ENCODE peak calls at places on chromosomes 5 and 9, in six cellular contexts. E, Z, T, B, L and P are unnamed samples.

GRCh38 chr5:68272289-68272688 is 56.7 kb downstream of the PIK3R1 start:
- DNase-seq in B (no peak), T (no peak), Z (no peak), L (no peak), E (no peak), P (no peak)

GRCh38 chr5:139775872-139776271 is 19.7 kb upstream of the PSD2 start:
- DNase-seq in Z (no peak), B (no peak), L (no peak), T (no peak), E (no peak), P (no peak)

GRCh38 chr5:139251281-139251687 is 42.3 kb upstream of the MATR3 start:
- DNase-seq in L (no peak), E (no peak), Z (no peak), B (peak), T (no peak), P (no peak)

GRCh38 chr5:136057401-136057951 is 28.7 kb downstream of the TGFBI start:
- DNase-seq in T (peak), B (no peak), Z (peak), E (no peak), L (no peak), P (no peak)

GRCh38 chr9:69028754-69029153 is 6.8 kb upstream of the FXN start:
- DNase-seq in Z (no peak), B (peak), E (no peak), T (no peak), L (no peak), P (no peak)

GRCh38 chr5:136192526-136193395 is at the start of gene SMIM32:
- DNase-seq in E (no peak), B (no peak), L (no peak), Z (no peak), T (no peak), P (peak)

GRCh38 chr9:34664281-34665108 is 2.0 kb upstream of the CCL27 start:
- DNase-seq in E (peak), B (peak), Z (peak), T (no peak), L (peak), P (peak)

GRCh38 chr9:95981741-95982390 is 106.4 kb downstream of the ERCC6L2 start:
- DNase-seq in B (peak), T (no peak), L (no peak), E (no peak), Z (no peak), P (no peak)

GRCh38 chr5:142613231-142613630 is 72.7 kb downstream of the FGF1 start:
- DNase-seq in E (no peak), Z (peak), T (peak), B (no peak), L (no peak), P (no peak)

GRCh38 chr5:72378636-72379289 is 58.6 kb downstream of the PTCD2 start:
- DNase-seq in B (no peak), T (peak), L (no peak), Z (peak), E (no peak), P (peak)

GRCh38 chr5:59317023-59317771 is 576.3 kb downstream of the PDE4D start:
- DNase-seq in T (no peak), B (no peak), E (no peak), Z (no peak), L (no peak), P (no peak)

GRCh38 chr5:65262590-65263189 is 219.0 kb downstream of the ADAMTS6 start:
- DNase-seq in B (no peak), E (peak), Z (peak), T (peak), L (no peak), P (no peak)

GRCh38 chr9:95005276-95006141 is 279.0 kb downstream of the AOPEP start:
- DNase-seq in L (no peak), Z (no peak), B (no peak), E (peak), T (no peak), P (no peak)

GRCh38 chr9:131834721-131835120 is 94.8 kb upstream of the RAPGEF1 start:
- DNase-seq in T (no peak), B (no peak), L (no peak), E (no peak), Z (no peak), P (no peak)

GRCh38 chr5:150253416-150254208 is 36.0 kb downstream of the CAMK2A start:
- DNase-seq in Z (no peak), B (no peak), L (no peak), T (no peak), E (no peak), P (no peak)

GRCh38 chr5:165086424-165086823 is 1581.0 kb downstream of the MAT2B start:
- DNase-seq in T (no peak), Z (no peak), B (no peak), L (no peak), E (no peak), P (no peak)

GRCh38 chr5:180803181-180804128 is 849 bp upstream of the MGAT1 start:
- DNase-seq in L (no peak), B (peak), Z (no peak), E (peak), T (no peak), P (peak)

GRCh38 chr9:2132484-2133082 is 117.4 kb downstream of the SMARCA2 start:
- DNase-seq in Z (peak), E (no peak), L (no peak), B (no peak), T (no peak), P (no peak)

GRCh38 chr5:124034963-124035362 is 523.0 kb downstream of the CSNK1G3 start:
- DNase-seq in L (no peak), Z (no peak), B (no peak), T (no peak), E (no peak), P (no peak)

GRCh38 chr9:133977421-133978201 is 14.5 kb downstream of the VAV2 start:
- DNase-seq in B (no peak), E (no peak), L (no peak), Z (no peak), T (no peak), P (peak)

GRCh38 chr5:55363861-55364260 is 56.1 kb downstream of the MTREX start:
- DNase-seq in E (no peak), Z (peak), B (no peak), T (no peak), L (no peak), P (no peak)

GRCh38 chr5:132427285-132428146 is 58.0 kb downstream of the SLC22A5 start:
- DNase-seq in Z (no peak), L (no peak), B (peak), T (no peak), E (peak), P (peak)

GRCh38 chr5:107652839-107653607 is 17.7 kb downstream of the EFNA5 start:
- DNase-seq in B (no peak), Z (no peak), T (no peak), L (no peak), E (no peak), P (no peak)

GRCh38 chr5:127353761-127354160 is 63.2 kb downstream of the MEGF10 start:
- DNase-seq in L (no peak), T (no peak), Z (no peak), B (no peak), E (no peak), P (no peak)

GRCh38 chr9:137297966-137298365 is 4.1 kb downstream of the NRARP start:
- DNase-seq in E (no peak), Z (no peak), T (no peak), L (no peak), B (no peak), P (no peak)

GRCh38 chr9:137297060-137297664 is 4.9 kb downstream of the NRARP start:
- DNase-seq in L (no peak), E (no peak), T (no peak), B (no peak), Z (no peak), P (no peak)

GRCh38 chr9:137294684-137295312 is 7.3 kb downstream of the NRARP start:
- DNase-seq in E (peak), B (no peak), L (no peak), T (no peak), Z (no peak), P (no peak)

GRCh38 chr9:137295313-137296213 is 6.5 kb downstream of the NRARP start:
- DNase-seq in Z (no peak), L (no peak), B (peak), E (peak), T (no peak), P (no peak)

GRCh38 chr9:137296214-137297059 is 5.6 kb downstream of the NRARP start:
- DNase-seq in T (no peak), L (no peak), Z (peak), B (no peak), E (peak), P (no peak)
- H3K4me3 ChIP-seq in T (no peak), L (peak), Z (peak), B (no peak), E (peak), P (peak)

GRCh38 chr9:14687042-14687719 is 6.1 kb downstream of the ZDHHC21 start:
- DNase-seq in Z (peak), L (no peak), T (peak), B (no peak), E (no peak), P (no peak)

GRCh38 chr9:14692536-14692917 is 705 bp downstream of the ZDHHC21 start:
- DNase-seq in E (no peak), B (no peak), T (no peak), L (no peak), Z (no peak), P (no peak)

GRCh38 chr9:14686168-14686567 is 7.1 kb downstream of the ZDHHC21 start:
- DNase-seq in T (no peak), L (no peak), E (no peak), B (no peak), Z (no peak), P (no peak)

GRCh38 chr9:14692918-14693861 is at the start of gene ZDHHC21:
- DNase-seq in T (no peak), B (peak), E (peak), L (peak), Z (peak), P (peak)

DNA sequence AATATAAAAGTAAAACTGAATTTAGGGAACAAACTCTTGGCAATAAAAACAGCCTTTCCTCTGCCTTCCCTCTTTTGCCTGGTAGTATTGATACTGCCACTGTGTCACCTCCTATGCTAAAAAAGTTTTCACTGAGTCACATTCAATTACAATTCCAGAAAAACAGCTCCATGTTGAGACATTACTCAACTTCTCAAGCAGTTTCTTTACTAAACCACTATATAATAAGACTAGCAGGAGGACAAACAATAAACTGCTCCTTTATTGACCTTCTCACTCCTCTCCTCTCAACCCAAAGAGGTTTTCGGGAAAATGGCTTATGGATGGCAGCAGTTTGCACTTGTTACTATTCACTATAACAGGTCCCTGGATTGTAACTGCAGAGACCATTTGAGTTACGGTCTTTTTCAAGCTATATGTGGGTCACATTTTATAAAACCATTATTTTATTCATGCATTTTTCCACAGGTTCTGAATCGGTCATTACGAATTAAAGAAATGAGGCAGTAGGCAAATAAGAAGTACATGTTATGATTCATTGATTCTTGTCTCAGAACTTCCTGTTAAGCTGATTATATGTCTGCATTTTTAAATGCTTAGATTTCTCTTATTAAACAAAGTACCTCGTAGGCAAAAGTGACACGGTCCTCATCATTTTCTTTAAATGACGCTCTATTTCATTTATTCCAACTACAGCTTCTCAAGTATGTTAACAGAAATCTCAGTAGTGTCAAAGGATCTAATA is 2.1 kb downstream of the ZDHHC21 start:
- DNase-seq in B (no peak), T (no peak), E (no peak), Z (no peak), L (no peak), P (no peak)
- H3K27ac ChIP-seq in B (no peak), T (no peak), E (no peak), Z (no peak), L (no peak), P (peak)

GRCh38 chr5:40284863-40285262 is 394.9 kb upstream of the PTGER4 start:
- DNase-seq in E (no peak), L (no peak), Z (no peak), B (no peak), T (no peak), P (no peak)

GRCh38 chr5:40291338-40291737 is 388.4 kb upstream of the PTGER4 start:
- DNase-seq in E (no peak), Z (peak), L (no peak), B (no peak), T (no peak), P (no peak)

GRCh38 chr5:40292006-40292405 is 387.7 kb upstream of the PTGER4 start:
- DNase-seq in B (no peak), T (no peak), L (no peak), E (no peak), Z (no peak), P (no peak)

DNA sequence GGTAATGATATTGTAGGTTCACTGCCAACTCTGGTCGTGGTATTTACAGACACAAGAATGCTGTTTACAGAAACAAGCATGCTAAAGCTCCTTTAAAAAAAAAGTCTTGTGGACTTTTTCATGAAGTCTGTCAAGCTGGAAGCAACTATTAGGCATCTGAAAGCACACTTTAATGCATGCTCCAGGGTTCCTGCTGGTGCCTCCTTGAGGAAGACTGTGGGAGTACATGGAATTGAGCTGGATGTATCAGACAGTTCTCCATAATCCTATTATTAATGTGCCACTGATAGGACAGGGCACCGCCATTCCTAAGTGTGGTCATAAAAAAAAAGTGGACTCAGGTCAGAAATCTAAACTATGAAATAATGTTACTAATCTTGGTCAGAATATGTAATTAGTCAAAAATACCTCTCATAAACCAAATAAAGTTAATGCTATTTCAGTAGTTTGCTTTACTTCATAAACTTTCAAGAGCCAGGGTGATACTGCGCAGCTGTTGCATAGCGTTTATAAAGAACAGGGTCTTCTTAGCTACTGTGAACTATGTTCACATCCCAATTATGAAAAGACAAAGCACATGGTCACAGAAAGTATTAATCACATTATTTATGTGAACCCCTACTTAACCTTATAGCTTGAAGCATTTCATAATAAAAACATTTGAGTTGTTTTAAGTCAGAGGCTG is 390.8 kb upstream of the PTGER4 start:
- DNase-seq in B (no peak), Z (no peak), T (no peak), L (no peak), E (no peak), P (no peak)
- TF ChIP-seq CTCF in B (no peak), Z (no peak), T (peak), L (no peak), E (no peak), P (no peak)

GRCh38 chr5:113223831-113224604 is 210.8 kb downstream of the TSSK1B start:
- DNase-seq in L (no peak), B (no peak), Z (no peak), T (no peak), E (no peak), P (no peak)
- H3K4me3 ChIP-seq in L (no peak), B (no peak), Z (no peak), T (no peak), E (no peak), P (no peak)

GRCh38 chr9:76654575-76654974 is 109.7 kb upstream of the PCA3 start:
- DNase-seq in B (no peak), L (no peak), E (no peak), T (peak), Z (peak), P (no peak)
- H3K27ac ChIP-seq in B (no peak), L (peak), E (no peak), T (no peak), Z (peak), P (no peak)

GRCh38 chr9:93114984-93115335 is 18.9 kb downstream of the CARD19 start:
- DNase-seq in Z (no peak), T (no peak), E (no peak), B (no peak), L (no peak), P (no peak)
- TF ChIP-seq CTCF in Z (no peak), T (no peak), E (no peak), B (no peak), L (no peak), P (no peak)

GRCh38 chr5:66963559-66963971 is 233.0 kb downstream of the CD180 start:
- DNase-seq in E (peak), Z (peak), B (no peak), L (no peak), T (no peak), P (no peak)

GRCh38 chr5:66958984-66959641 is 237.5 kb downstream of the CD180 start:
- DNase-seq in L (no peak), T (peak), Z (peak), B (no peak), E (peak), P (peak)

GRCh38 chr5:66959668-66960067 is 236.9 kb downstream of the CD180 start:
- DNase-seq in Z (peak), B (no peak), T (no peak), L (no peak), E (no peak), P (no peak)

GRCh38 chr5:66958126-66958983 is 238.2 kb downstream of the CD180 start:
- DNase-seq in L (no peak), Z (peak), T (no peak), E (no peak), B (no peak), P (no peak)

DNA sequence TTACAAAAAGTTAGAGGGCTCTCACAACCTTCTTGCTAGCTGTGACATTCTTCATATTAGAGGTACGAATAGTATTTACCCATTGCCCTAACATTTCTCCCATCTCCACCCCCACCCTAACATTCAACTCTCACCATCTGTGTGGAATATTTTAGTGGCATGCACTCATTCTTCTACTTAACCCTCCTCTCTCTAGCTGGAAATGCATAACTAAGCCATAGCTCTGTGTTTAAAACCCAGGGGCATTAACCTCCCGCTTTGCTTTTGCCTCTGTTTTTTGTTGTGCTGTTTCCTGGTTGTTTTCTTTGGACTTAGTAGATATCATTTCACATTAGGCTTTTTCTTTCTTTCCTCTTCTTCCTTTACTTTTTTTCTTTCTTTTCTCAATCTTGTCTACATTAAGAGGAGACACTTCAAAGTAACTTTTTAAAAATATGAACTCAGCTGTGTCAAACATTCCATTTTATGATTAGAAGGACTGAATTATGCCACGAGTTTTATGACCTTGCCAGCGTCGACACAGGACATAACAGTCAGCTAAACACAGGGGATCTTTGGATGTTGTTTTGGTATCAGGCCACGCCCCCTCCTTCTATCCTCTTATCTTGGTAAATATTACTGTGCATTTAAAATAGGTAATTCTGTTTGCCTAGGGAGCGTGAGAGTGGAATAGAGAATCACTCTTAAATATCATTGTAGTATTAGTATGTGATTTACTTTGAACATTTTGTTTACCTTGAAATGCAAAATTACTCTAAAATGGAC is 236.0 kb downstream of the CD180 start:
- DNase-seq in T (no peak), Z (peak), B (no peak), L (no peak), E (no peak), P (no peak)
- H3K4me3 ChIP-seq in T (peak), Z (peak), B (no peak), L (no peak), E (peak), P (no peak)

GRCh38 chr5:93079046-93079445 is 502.0 kb downstream of the NR2F1-AS1 start:
- DNase-seq in B (no peak), E (no peak), Z (no peak), T (no peak), L (no peak), P (no peak)
- H3K27ac ChIP-seq in B (no peak), E (peak), Z (peak), T (no peak), L (peak), P (peak)